ENCODE peak calls at places on chromosomes 12 and 14, in four cellular contexts. B is CD4-positive, alpha-beta memory T cell; J is heart left ventricle; H is left ventricle myocardium inferior. S is an unnamed sample.

GRCh38 chr12:103964805-103965204 is 867 bp upstream of the TDG start:
- DNase-seq in B (no peak), J (no peak), H (no peak), S (no peak)

GRCh38 chr12:19223018-19223417 is 93.5 kb downstream of the PLEKHA5 start:
- DNase-seq in B (no peak), H (no peak), J (no peak), S (peak)

GRCh38 chr12:112023759-112024396 is 10.7 kb downstream of the ERP29 start:
- DNase-seq in B (no peak), J (no peak), H (no peak), S (no peak)

GRCh38 chr14:64444984-64445845 is 20.1 kb upstream of the AKAP5 start:
- DNase-seq in H (no peak), B (peak), J (no peak), S (no peak)

GRCh38 chr12:6772331-6772695 is at the start of gene LAG3:
- DNase-seq in B (no peak), H (no peak), J (no peak), S (no peak)

GRCh38 chr12:122423258-122424165 is 1.0 kb upstream of the CLIP1 start:
- DNase-seq in H (no peak), B (no peak), J (peak), S (peak)

GRCh38 chr14:55276736-55277135 is 5.5 kb downstream of the FBXO34 start:
- DNase-seq in B (no peak), H (no peak), J (no peak), S (no peak)

GRCh38 chr12:25796523-25797000 is 161.9 kb upstream of the RASSF8 start:
- DNase-seq in H (no peak), J (no peak), B (no peak), S (no peak)

GRCh38 chr12:28360253-28360652 is 170.0 kb downstream of the CCDC91 start:
- DNase-seq in H (no peak), B (no peak), J (no peak), S (no peak)

GRCh38 chr14:38391334-38391733 is 135.4 kb upstream of the CLEC14A start:
- DNase-seq in J (no peak), B (no peak), H (no peak), S (no peak)

GRCh38 chr12:52837341-52837741 is 3.2 kb upstream of the KRT79 start:
- DNase-seq in B (no peak), H (no peak), J (no peak), S (no peak)

GRCh38 chr12:53071591-53072551 is 7.3 kb downstream of the SPRYD3 start:
- DNase-seq in J (peak), B (no peak), H (peak), S (no peak)

GRCh38 chr12:52086366-52086765 is 6.9 kb downstream of the SMIM41 start:
- DNase-seq in H (no peak), B (no peak), J (no peak), S (no peak)

GRCh38 chr12:106246891-106247730 is 709 bp downstream of the CKAP4 start:
- DNase-seq in J (peak), B (peak), H (peak), S (peak)

GRCh38 chr12:42809226-42809625 is 219.7 kb upstream of the PRICKLE1 start:
- DNase-seq in J (no peak), B (no peak), H (no peak), S (no peak)

GRCh38 chr12:123140675-123141614 is 9.9 kb downstream of the PITPNM2 start:
- DNase-seq in H (no peak), J (no peak), B (no peak), S (no peak)

GRCh38 chr14:89534896-89535615 is 118.0 kb upstream of the FOXN3 start:
- DNase-seq in H (no peak), J (no peak), B (no peak), S (no peak)

GRCh38 chr12:68287106-68287505 is 33.7 kb upstream of the IL22 start:
- DNase-seq in B (no peak), J (no peak), H (no peak), S (no peak)

GRCh38 chr12:3000548-3001275 is 41.5 kb downstream of the TEAD4 start:
- DNase-seq in J (no peak), H (no peak), B (no peak), S (no peak)

GRCh38 chr12:107748472-107748871 is 12.5 kb downstream of the PRDM4 start:
- DNase-seq in H (no peak), J (no peak), B (no peak), S (no peak)

GRCh38 chr12:78359530-78359929 is 505.0 kb upstream of the SYT1 start:
- DNase-seq in J (no peak), B (no peak), H (no peak), S (no peak)

GRCh38 chr12:30756074-30756473 is 1.3 kb upstream of the CAPRIN2 start:
- DNase-seq in J (no peak), H (no peak), B (no peak), S (no peak)

GRCh38 chr12:110698171-110698902 is 9.4 kb upstream of the HVCN1 start:
- DNase-seq in B (peak), J (peak), H (peak), S (peak)

GRCh38 chr12:127150028-127150427 is 1116.9 kb upstream of the TMEM132C start:
- DNase-seq in B (no peak), H (no peak), J (no peak), S (no peak)
- H3K4me3 ChIP-seq in B (no peak), H (no peak), J (no peak), S (no peak)

GRCh38 chr14:70021548-70021947 is 142.3 kb downstream of the SMOC1 start:
- DNase-seq in J (no peak), H (no peak), B (no peak), S (no peak)

GRCh38 chr14:70014696-70015095 is 135.5 kb downstream of the SMOC1 start:
- DNase-seq in B (no peak), J (no peak), H (no peak), S (no peak)

GRCh38 chr14:70018246-70018645 is 139.0 kb downstream of the SMOC1 start:
- DNase-seq in B (no peak), H (no peak), J (no peak), S (no peak)

GRCh38 chr14:70020350-70021170 is 141.3 kb downstream of the SMOC1 start:
- DNase-seq in B (no peak), H (no peak), J (no peak), S (no peak)

GRCh38 chr14:70018713-70019201 is 139.5 kb downstream of the SMOC1 start:
- DNase-seq in H (peak), B (no peak), J (no peak), S (no peak)
- H3K4me3 ChIP-seq in H (peak), B (no peak), J (peak), S (no peak)

GRCh38 chr12:29543036-29543435 is 45.5 kb upstream of the OVCH1 start:
- DNase-seq in H (no peak), J (no peak), B (no peak), S (no peak)
- H3K4me3 ChIP-seq in H (peak), J (peak), B (no peak), S (no peak)

GRCh38 chr12:116695464-116695725 is 42.5 kb downstream of the SPRING1 start:
- DNase-seq in J (no peak), B (no peak), H (no peak), S (peak)
- H3K4me3 ChIP-seq in J (no peak), B (no peak), H (no peak), S (no peak)

DNA sequence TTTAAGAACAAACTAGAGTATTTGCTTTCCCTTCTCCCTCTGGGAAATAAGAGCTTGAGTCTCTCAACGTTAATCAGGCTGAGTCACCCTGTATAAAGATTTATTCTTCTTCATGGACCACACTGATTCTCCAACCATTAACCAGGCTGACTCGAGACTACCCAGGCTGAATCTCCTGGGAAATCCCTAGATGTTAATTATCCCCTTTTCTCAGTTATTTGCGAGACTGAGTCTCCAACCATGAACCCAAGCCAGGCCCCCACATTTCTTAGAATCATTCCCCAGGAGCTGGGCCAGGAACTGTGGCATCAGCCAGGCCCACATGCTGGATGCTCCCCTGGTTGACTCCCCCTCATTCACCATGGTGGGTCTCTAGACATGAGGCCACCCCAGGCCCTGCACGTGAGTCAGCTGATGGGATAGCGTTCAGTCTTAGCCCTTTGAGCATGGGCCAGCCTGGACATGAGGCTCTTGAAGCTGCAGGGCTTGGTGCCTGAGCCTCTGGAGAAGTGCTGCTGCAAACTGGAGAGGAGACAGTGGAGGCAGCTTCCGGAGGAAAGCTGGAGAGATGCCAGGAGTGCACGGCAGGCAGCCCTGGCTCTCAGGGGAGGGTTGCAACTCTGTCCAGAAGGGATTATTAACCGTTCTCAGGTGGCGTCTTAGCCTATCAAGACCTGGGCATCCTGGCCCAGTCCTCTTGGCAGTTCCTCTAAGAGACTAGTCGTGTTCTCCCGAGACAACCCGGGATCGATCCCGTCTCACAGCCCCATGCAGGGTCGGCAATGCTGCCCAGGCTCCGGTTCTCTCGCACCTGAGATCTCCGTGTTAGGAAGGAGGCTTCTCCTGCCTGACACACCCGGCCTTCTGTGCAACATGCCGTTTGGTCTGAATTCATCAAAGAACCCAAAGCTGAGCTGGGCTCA is 296.6 kb downstream of the ADGRD1 start:
- DNase-seq in B (no peak), H (no peak), J (no peak), S (no peak)
- H3K4me3 ChIP-seq in B (no peak), H (no peak), J (no peak), S (no peak)

DNA sequence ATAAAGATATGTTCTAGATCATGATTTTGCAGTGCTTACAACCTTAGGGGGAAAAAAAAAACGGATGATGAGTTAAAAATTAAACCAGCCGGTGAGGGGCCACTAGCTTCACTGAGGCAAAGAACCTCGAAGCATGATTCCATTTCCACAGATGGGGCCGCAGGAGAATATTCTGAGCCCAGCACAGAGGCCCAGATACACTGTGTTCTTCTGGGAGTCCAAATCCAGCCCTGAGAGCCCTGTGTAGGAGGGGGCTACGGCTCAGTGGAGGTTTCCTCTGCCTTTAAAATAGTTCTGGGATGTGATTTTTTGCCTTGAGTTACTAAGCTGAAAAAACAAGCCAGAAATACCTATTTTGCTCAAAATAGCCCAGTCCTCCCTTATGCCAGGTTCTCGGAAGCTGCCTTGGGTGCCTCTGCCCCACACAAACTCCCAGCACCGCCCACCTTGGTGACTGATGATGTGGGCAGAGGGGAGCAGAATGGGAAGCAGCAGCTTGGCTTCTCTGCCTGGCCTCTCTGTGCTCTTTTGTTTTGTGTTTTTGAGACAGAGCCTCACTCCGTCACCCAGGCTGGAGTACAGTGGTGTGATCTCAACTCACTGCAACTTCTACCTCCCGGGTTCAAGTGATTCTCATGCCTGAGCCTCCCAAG is 105.4 kb upstream of the BCL2L14 start:
- DNase-seq in B (no peak), H (no peak), J (no peak), S (no peak)
- H3K4me3 ChIP-seq in B (no peak), H (no peak), J (no peak), S (no peak)